ENCODE peak calls at places on chromosomes 5 and 9, in seven cellular contexts. T is right atrium auricular region, R is NB4, V is hepatocyte, G is cardiac fibroblast, U is lower leg skin, B is dorsolateral prefrontal cortex. O is an unnamed sample.

GRCh38 chr9:1604942-1605560 is 410.1 kb upstream of the SMARCA2 start:
- DNase-seq in U (no peak), B (no peak), G (peak; percentile 27), R (peak; percentile 70), V (no peak), T (no peak), O (no peak)

GRCh38 chr5:2833513-2833912 is 82.0 kb upstream of the IRX2 start:
- DNase-seq in U (no peak), G (no peak), B (no peak), R (no peak), T (no peak), V (no peak), O (no peak)

GRCh38 chr5:59813761-59814562 is 79.6 kb downstream of the PDE4D start:
- DNase-seq in R (peak; percentile 80), G (peak; percentile 81), U (no peak), B (no peak), V (peak; percentile 78), T (no peak), O (no peak)

GRCh38 chr9:84121991-84122523 is 141.5 kb downstream of the RMI1 start:
- DNase-seq in V (no peak), U (no peak), G (peak; percentile 6), T (no peak), B (no peak), R (no peak), O (no peak)

GRCh38 chr9:90095682-90096081 is 490.9 kb downstream of the GADD45G start:
- DNase-seq in T (no peak), R (peak; percentile 4), U (no peak), V (peak; percentile 21), G (no peak), B (no peak), O (no peak)

GRCh38 chr9:115944166-115944948 is 209.2 kb upstream of the PAPPA start:
- DNase-seq in V (peak; percentile 76), T (peak; percentile 92), B (no peak), U (peak; percentile 94), G (peak; percentile 100), R (no peak), O (peak; percentile 99)

GRCh38 chr9:134413890-134414731 is 87.9 kb downstream of the RXRA start:
- DNase-seq in T (peak; percentile 81), R (no peak), V (peak; percentile 79), U (no peak), G (peak; percentile 86), B (no peak), O (peak; percentile 29)

GRCh38 chr5:132050136-132050535 is 10.3 kb upstream of the IL3 start:
- DNase-seq in R (peak; percentile 77), G (no peak), T (peak; percentile 54), B (peak; percentile 47), V (no peak), U (peak; percentile 84), O (no peak)

GRCh38 chr9:108389056-108389455 is 466.7 kb downstream of the ACTL7B start:
- DNase-seq in B (no peak), T (no peak), G (no peak), U (no peak), V (no peak), R (no peak), O (no peak)

GRCh38 chr5:76657683-76658311 is 34.6 kb upstream of the F2RL2 start:
- DNase-seq in V (peak; percentile 8), B (no peak), R (no peak), G (no peak), T (no peak), U (no peak), O (no peak)

DNA sequence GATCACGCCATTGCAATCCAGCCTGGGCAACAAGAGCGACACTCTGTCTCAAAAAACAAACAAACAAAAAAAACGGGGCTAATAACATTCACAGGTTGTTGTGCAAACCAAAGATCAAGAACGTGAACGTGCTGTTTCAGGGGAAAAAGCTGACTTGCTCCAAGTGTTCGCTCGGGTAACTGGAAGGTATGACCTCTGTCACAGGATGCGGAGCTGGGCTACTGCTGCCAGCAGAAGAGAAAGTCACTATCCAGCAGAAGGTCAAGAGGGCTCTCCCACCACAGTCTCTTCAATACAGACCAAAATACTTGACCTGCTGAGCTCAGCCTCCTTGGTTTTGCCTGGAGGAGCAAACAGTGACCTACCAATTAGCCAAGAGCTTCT is 59.7 kb downstream of the ABCA1 start:
- DNase-seq in B (no peak), V (no peak), G (no peak), R (no peak), T (no peak), U (no peak), O (no peak)
- H3K4me3 ChIP-seq in B (no peak overlapping the region), V (no peak overlapping the region), G (no peak overlapping the region), R (no peak overlapping the region), T (no peak overlapping the region), U (no peak overlapping the region), O (no peak overlapping the region)

GRCh38 chr5:119267958-119268386 is 87.8 kb upstream of the TNFAIP8 start:
- DNase-seq in G (peak; percentile 96), B (peak; percentile 92), U (peak; percentile 99), V (peak; percentile 95), T (peak; percentile 98), R (peak; percentile 94), O (peak; percentile 76)
- TF ChIP-seq CTCF in G (peak; percentile 44), B (no peak), U (no peak), V (no peak), T (peak; percentile 54), R (peak; percentile 40), O (peak; percentile 82)

GRCh38 chr5:50854082-50854481 is 187.6 kb downstream of the PARP8 start:
- DNase-seq in R (no peak), B (no peak), U (no peak), G (no peak), T (no peak), V (no peak), O (no peak)

GRCh38 chr5:50856720-50857119 is 190.3 kb downstream of the PARP8 start:
- DNase-seq in V (no peak), U (no peak), T (no peak), R (peak; percentile 25), G (no peak), B (no peak), O (no peak)

GRCh38 chr5:50849554-50849953 is 183.1 kb downstream of the PARP8 start:
- DNase-seq in V (no peak), U (no peak), B (no peak), R (no peak), G (no peak), T (no peak), O (no peak)

DNA sequence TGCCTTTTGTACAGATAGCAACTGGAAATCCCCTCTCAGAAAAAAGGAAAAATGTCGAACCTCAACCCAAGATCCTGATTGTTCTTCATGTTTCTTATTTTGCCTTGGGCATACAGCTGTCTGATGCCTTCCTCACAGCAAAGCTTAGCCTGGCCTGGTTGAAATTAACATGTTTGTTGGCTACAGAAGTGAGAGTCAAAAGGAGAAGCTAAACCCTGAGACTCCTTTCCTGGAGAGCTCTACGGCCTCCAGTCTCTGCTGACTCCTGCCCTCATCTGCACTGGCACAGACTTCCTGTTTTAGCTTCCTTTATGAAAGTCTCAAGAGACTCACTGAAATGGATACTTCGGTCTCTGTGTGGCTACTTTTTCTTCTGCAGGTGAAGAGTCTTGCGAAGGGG is 186.7 kb downstream of the PARP8 start:
- DNase-seq in T (no peak), V (no peak), R (peak; percentile 85), G (no peak), U (no peak), B (no peak), O (no peak)
- H3K4me3 ChIP-seq in T (no peak overlapping the region), V (no peak overlapping the region), R (no peak overlapping the region), G (no peak overlapping the region), U (no peak overlapping the region), B (no peak overlapping the region), O (no peak overlapping the region)

GRCh38 chr9:114587345-114588149 is at the start of gene ATP6V1G1:
- DNase-seq in U (peak; percentile 100), G (peak; percentile 99), T (peak; percentile 100), B (peak; percentile 97), R (peak; percentile 99), V (peak; percentile 100), O (peak; percentile 94)
- TF ChIP-seq CTCF in U (no peak), G (peak; percentile 17), T (no peak), B (peak; percentile 40), R (no peak), V (no peak), O (peak; percentile 29)

O was measured in AG04449.